ENCODE peak calls at places on chromosomes 4 and X, in four cellular contexts. One of them, this sample, is unnamed.

GRCh38 chr4:80011636-80012236 is 61.3 kb downstream of the ANTXR2 start:
- DNase-seq in adipocyte: peak; percentile 83
- DNase-seq in astrocyte: peak; percentile 80
- DNase-seq in mesendoderm: peak; percentile 38
- DNase-seq in this sample: no peak

GRCh38 chr4:110085131-110085530 is 113.3 kb downstream of the ELOVL6 start:
- DNase-seq in adipocyte: no peak
- DNase-seq in astrocyte: no peak
- DNase-seq in mesendoderm: no peak
- DNase-seq in this sample: peak; percentile 26

GRCh38 chrX:44898411-44899221 is 25.6 kb downstream of the KDM6A start:
- DNase-seq in adipocyte: no peak
- DNase-seq in astrocyte: peak; percentile 46
- DNase-seq in mesendoderm: peak; percentile 6
- DNase-seq in this sample: no peak

GRCh38 chr4:136900706-136901105 is 631.6 kb downstream of the PCDH18 start:
- DNase-seq in adipocyte: no peak
- DNase-seq in astrocyte: peak; percentile 83
- DNase-seq in mesendoderm: no peak
- DNase-seq in this sample: no peak

GRCh38 chrX:24380273-24381036 is 20.0 kb downstream of the SUPT20HL1 start:
- DNase-seq in adipocyte: no peak
- DNase-seq in astrocyte: no peak
- DNase-seq in mesendoderm: no peak
- DNase-seq in this sample: no peak

GRCh38 chrX:7019555-7019954 is 128.0 kb upstream of the STS start:
- DNase-seq in adipocyte: no peak
- DNase-seq in astrocyte: no peak
- DNase-seq in mesendoderm: no peak
- DNase-seq in this sample: no peak

GRCh38 chr4:48968814-48969213 is 17.3 kb upstream of the CWH43 start:
- DNase-seq in adipocyte: peak; percentile 54
- DNase-seq in astrocyte: peak; percentile 90
- DNase-seq in mesendoderm: no peak
- DNase-seq in this sample: peak; percentile 80

GRCh38 chr4:122205687-122206086 is 53.6 kb downstream of the BLTP1 start:
- DNase-seq in adipocyte: no peak
- DNase-seq in astrocyte: no peak
- DNase-seq in mesendoderm: no peak
- DNase-seq in this sample: no peak

GRCh38 chrX:69163936-69164741 is 1.1 kb downstream of the PJA1 start:
- DNase-seq in adipocyte: peak; percentile 52
- DNase-seq in astrocyte: no peak
- DNase-seq in mesendoderm: peak; percentile 64
- DNase-seq in this sample: no peak

GRCh38 chrX:111010151-111010550 is 85.8 kb upstream of the PAK3 start:
- DNase-seq in adipocyte: no peak
- DNase-seq in astrocyte: no peak
- DNase-seq in mesendoderm: peak; percentile 10
- DNase-seq in this sample: no peak

GRCh38 chr4:163701915-163702314 is 207.4 kb downstream of the TMA16 start:
- DNase-seq in adipocyte: no peak
- DNase-seq in astrocyte: peak; percentile 80
- DNase-seq in mesendoderm: no peak
- DNase-seq in this sample: no peak

GRCh38 chrX:104335765-104336164 is 81.0 kb upstream of the ESX1 start:
- DNase-seq in adipocyte: peak; percentile 72
- DNase-seq in astrocyte: peak; percentile 94
- DNase-seq in mesendoderm: no peak
- DNase-seq in this sample: peak; percentile 87

GRCh38 chr4:122666527-122667245 is 45.8 kb upstream of the IL21 start:
- DNase-seq in adipocyte: peak; percentile 91
- DNase-seq in astrocyte: peak; percentile 96
- DNase-seq in mesendoderm: no peak
- DNase-seq in this sample: peak; percentile 82

GRCh38 chr4:94412019-94413017 is 39.4 kb upstream of the PDLIM5 start:
- DNase-seq in adipocyte: peak; percentile 71
- DNase-seq in astrocyte: peak; percentile 86
- DNase-seq in mesendoderm: no peak
- DNase-seq in this sample: peak; percentile 85

GRCh38 chr4:6746721-6747689 is 31.0 kb downstream of the BLOC1S4 start:
- DNase-seq in adipocyte: no peak
- DNase-seq in astrocyte: peak; percentile 33
- DNase-seq in mesendoderm: no peak
- DNase-seq in this sample: peak; percentile 66

GRCh38 chrX:46840946-46841740 is 4.3 kb downstream of the RP2 start:
- DNase-seq in adipocyte: peak; percentile 40
- DNase-seq in astrocyte: no peak
- DNase-seq in mesendoderm: no peak
- DNase-seq in this sample: no peak

GRCh38 chr4:3045500-3045850 is 28.9 kb downstream of the HTT-AS start:
- DNase-seq in adipocyte: no peak
- DNase-seq in astrocyte: peak; percentile 51
- DNase-seq in mesendoderm: no peak
- DNase-seq in this sample: no peak

DNA sequence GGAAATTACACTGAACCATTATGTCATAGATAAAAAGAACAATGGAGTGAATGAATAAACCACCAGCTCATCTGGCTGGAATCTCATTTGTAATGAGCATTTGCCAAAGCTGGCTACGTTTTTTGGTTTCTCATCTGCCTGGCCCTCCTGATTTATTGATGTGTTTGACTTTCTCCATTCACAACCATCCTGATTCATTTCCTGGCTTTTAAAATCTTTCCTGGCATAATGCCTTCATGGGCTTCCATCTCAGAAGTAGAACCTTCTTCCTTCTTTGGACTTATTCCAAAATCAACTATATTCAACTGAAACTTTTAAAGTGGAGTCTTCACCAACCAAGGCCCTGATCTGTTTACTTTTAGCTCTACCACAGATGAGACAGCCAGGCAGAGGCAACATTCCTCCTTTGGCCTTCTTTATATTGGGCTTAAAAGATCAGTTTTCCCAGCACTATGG is 36.0 kb upstream of the ARSJ start:
- DNase-seq in adipocyte: peak; percentile 70
- DNase-seq in astrocyte: peak; percentile 100
- DNase-seq in mesendoderm: no peak
- DNase-seq in this sample: peak; percentile 97
- H3K9ac ChIP-seq in adipocyte: no peak overlapping the region
- H3K9ac ChIP-seq in astrocyte: no peak overlapping the region
- H3K9ac ChIP-seq in mesendoderm: no peak overlapping the region
- H3K9ac ChIP-seq in this sample: peak overlapping the region; percentile 69

GRCh38 chr4:153349206-153349805 is 4.8 kb downstream of the MND1 start:
- DNase-seq in adipocyte: no peak
- DNase-seq in astrocyte: no peak
- DNase-seq in mesendoderm: no peak
- DNase-seq in this sample: no peak
- H3K9ac ChIP-seq in adipocyte: no peak overlapping the region
- H3K9ac ChIP-seq in astrocyte: no peak overlapping the region
- H3K9ac ChIP-seq in mesendoderm: no peak overlapping the region
- H3K9ac ChIP-seq in this sample: no peak overlapping the region

DNA sequence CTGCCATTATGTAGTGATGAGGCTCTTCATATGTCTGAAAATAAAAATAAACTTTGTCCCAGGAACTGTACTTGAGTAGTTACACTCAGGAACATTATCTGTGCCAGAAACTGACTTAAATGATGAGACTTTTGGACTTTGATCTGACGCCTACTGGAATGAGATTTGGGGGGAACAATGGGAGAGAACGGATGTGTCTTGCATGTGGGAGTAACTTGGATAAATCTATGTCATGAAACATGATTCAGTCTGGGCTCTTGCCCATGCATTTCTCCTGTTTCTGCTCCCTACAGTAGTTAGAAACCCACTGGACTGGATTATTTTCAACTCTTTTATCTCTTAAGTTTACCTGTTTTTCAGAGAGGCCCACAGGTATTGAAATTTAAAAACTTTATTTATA is 2351.4 kb downstream of the PCDH7 start:
- DNase-seq in adipocyte: no peak
- DNase-seq in astrocyte: peak; percentile 52
- DNase-seq in mesendoderm: no peak
- DNase-seq in this sample: no peak
- H3K9ac ChIP-seq in adipocyte: peak overlapping the region; percentile 47
- H3K9ac ChIP-seq in astrocyte: no peak overlapping the region
- H3K9ac ChIP-seq in mesendoderm: no peak overlapping the region
- H3K9ac ChIP-seq in this sample: no peak overlapping the region

GRCh38 chr4:1684756-1685603 is 867 bp upstream of the FAM53A start:
- DNase-seq in adipocyte: no peak
- DNase-seq in astrocyte: no peak
- DNase-seq in mesendoderm: no peak
- DNase-seq in this sample: no peak
- H3K9ac ChIP-seq in adipocyte: peak overlapping the region; percentile 83
- H3K9ac ChIP-seq in astrocyte: peak overlapping the region; percentile 58
- H3K9ac ChIP-seq in mesendoderm: peak overlapping the region; percentile 40
- H3K9ac ChIP-seq in this sample: peak overlapping the region; percentile 47

DNA sequence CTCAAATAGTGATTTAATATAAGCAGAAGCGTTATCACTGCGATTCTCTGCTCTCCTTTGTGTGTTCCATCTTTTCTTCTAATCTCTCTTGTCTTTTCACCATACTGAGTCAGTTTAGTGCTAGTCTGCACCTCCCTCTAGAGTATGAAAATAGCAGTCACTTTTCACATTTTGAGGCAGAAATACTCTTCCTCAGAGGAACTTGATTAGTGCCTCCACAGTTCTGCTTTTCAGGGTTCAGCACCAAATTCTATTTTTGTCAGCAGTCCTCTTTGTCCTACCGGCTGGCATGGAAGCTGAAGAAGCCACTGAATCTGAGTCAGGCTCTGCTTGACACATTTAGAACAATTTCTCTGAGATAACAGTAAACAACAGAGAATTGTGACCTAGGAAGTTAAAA is 49.7 kb upstream of the ANKRD17 start:
- DNase-seq in adipocyte: peak; percentile 51
- DNase-seq in astrocyte: peak; percentile 11
- DNase-seq in mesendoderm: peak; percentile 40
- DNase-seq in this sample: peak; percentile 53
- H3K9ac ChIP-seq in adipocyte: peak overlapping the region; percentile 14
- H3K9ac ChIP-seq in astrocyte: peak overlapping the region; percentile 30
- H3K9ac ChIP-seq in mesendoderm: no peak overlapping the region
- H3K9ac ChIP-seq in this sample: no peak overlapping the region

GRCh38 chrX:13469963-13470679 is 99.3 kb upstream of the EGFL6 start:
- DNase-seq in adipocyte: no peak
- DNase-seq in astrocyte: peak; percentile 71
- DNase-seq in mesendoderm: no peak
- DNase-seq in this sample: peak; percentile 58

GRCh38 chrX:13471269-13471668 is 98.1 kb upstream of the EGFL6 start:
- DNase-seq in adipocyte: no peak
- DNase-seq in astrocyte: no peak
- DNase-seq in mesendoderm: peak; percentile 39
- DNase-seq in this sample: no peak

GRCh38 chrX:13470680-13470967 is 98.8 kb upstream of the EGFL6 start:
- DNase-seq in adipocyte: no peak
- DNase-seq in astrocyte: no peak
- DNase-seq in mesendoderm: no peak
- DNase-seq in this sample: no peak

GRCh38 chrX:13467243-13467642 is 102.2 kb upstream of the EGFL6 start:
- DNase-seq in adipocyte: no peak
- DNase-seq in astrocyte: no peak
- DNase-seq in mesendoderm: no peak
- DNase-seq in this sample: no peak

GRCh38 chrX:13468096-13468495 is 101.3 kb upstream of the EGFL6 start:
- DNase-seq in adipocyte: no peak
- DNase-seq in astrocyte: no peak
- DNase-seq in mesendoderm: no peak
- DNase-seq in this sample: no peak
- H3K9ac ChIP-seq in adipocyte: no peak overlapping the region
- H3K9ac ChIP-seq in astrocyte: no peak overlapping the region
- H3K9ac ChIP-seq in mesendoderm: no peak overlapping the region
- H3K9ac ChIP-seq in this sample: no peak overlapping the region

GRCh38 chr4:66554844-66555243 is 884.6 kb upstream of the EPHA5 start:
- DNase-seq in adipocyte: no peak
- DNase-seq in astrocyte: peak; percentile 44
- DNase-seq in mesendoderm: no peak
- DNase-seq in this sample: peak; percentile 33
- H3K9ac ChIP-seq in adipocyte: no peak overlapping the region
- H3K9ac ChIP-seq in astrocyte: peak overlapping the region; percentile 14
- H3K9ac ChIP-seq in mesendoderm: no peak overlapping the region
- H3K9ac ChIP-seq in this sample: no peak overlapping the region

DNA sequence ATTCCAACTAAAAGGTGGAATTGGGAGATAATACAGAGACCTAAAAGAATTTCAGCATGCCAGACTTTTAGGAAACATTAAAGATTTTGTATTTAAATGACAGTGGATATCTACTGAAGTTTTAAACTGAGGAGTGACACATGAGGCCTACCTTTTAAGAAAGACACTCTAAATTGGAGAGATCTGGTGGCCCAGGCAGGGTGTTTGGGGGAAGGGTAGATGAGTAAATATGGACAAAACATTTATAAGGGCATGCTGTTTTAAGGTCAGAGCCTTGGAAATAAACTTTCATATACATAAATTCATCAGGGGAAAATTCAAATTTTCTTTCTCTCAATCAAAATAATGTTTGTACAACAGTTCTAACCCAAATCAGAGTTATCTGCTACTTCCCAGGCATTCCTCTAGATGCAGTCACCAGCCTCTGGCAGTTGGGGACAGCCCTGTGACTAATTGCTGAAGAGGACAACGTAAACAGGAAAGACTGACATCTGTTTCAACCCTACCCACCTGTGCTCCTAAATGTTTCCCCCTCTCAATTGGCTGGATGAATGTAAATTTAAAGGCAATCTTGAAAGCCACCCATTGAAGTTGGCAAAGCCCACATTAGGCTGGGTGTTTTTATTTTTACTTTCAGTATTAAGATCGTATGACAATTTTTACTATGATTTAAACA is 1646.9 kb upstream of the ADGRL3 start:
- DNase-seq in adipocyte: peak; percentile 48
- DNase-seq in astrocyte: peak; percentile 25
- DNase-seq in mesendoderm: peak; percentile 51
- DNase-seq in this sample: peak; percentile 88
- H3K9ac ChIP-seq in adipocyte: peak overlapping the region; percentile 56
- H3K9ac ChIP-seq in astrocyte: peak overlapping the region; percentile 13
- H3K9ac ChIP-seq in mesendoderm: no peak overlapping the region
- H3K9ac ChIP-seq in this sample: peak overlapping the region; percentile 49

GRCh38 chr4:154364012-154364863 is 127.4 kb downstream of the DCHS2 start:
- DNase-seq in adipocyte: peak; percentile 43
- DNase-seq in astrocyte: no peak
- DNase-seq in mesendoderm: no peak
- DNase-seq in this sample: no peak
- H3K9ac ChIP-seq in adipocyte: peak overlapping the region; percentile 12
- H3K9ac ChIP-seq in astrocyte: no peak overlapping the region
- H3K9ac ChIP-seq in mesendoderm: no peak overlapping the region
- H3K9ac ChIP-seq in this sample: no peak overlapping the region

GRCh38 chr4:20420916-20421315 is 169.2 kb downstream of the SLIT2 start:
- DNase-seq in adipocyte: no peak
- DNase-seq in astrocyte: no peak
- DNase-seq in mesendoderm: no peak
- DNase-seq in this sample: no peak
- H3K9ac ChIP-seq in adipocyte: no peak overlapping the region
- H3K9ac ChIP-seq in astrocyte: no peak overlapping the region
- H3K9ac ChIP-seq in mesendoderm: no peak overlapping the region
- H3K9ac ChIP-seq in this sample: no peak overlapping the region

This sample was measured in PC-3.